ENCODE peak calls at places on chromosomes 6 and 20, in nine cellular contexts. P, E, A, K, O, W, V, M and U are unnamed samples.

GRCh38 chr6:166842607-166843006 is 113.7 kb downstream of the RNASET2 start:
- DNase-seq in P (no peak), E (no peak), A (no peak), K (no peak), O (no peak), W (no peak), V (no peak), M (no peak), U (no peak)

GRCh38 chr6:62393608-62394007 is 107.6 kb upstream of the KHDRBS2 start:
- DNase-seq in P (no peak), E (no peak), A (peak), K (no peak), O (no peak), W (no peak), V (no peak), M (no peak), U (no peak)

GRCh38 chr20:60137657-60138245 is 179.5 kb downstream of the CDH26 start:
- DNase-seq in P (peak), E (peak), A (peak), K (no peak), O (no peak), W (peak), V (peak), M (no peak), U (no peak)

GRCh38 chr6:56842602-56843475 is 112.1 kb upstream of the BEND6 start:
- DNase-seq in P (peak), E (peak), A (peak), K (peak), O (no peak), W (peak), V (peak), M (peak), U (peak)

GRCh38 chr6:157528931-157529653 is 148.1 kb downstream of the ZDHHC14 start:
- DNase-seq in P (no peak), E (no peak), A (no peak), K (no peak), O (no peak), W (peak), V (peak), M (no peak), U (no peak)

GRCh38 chr20:23048283-23049200 is 930 bp downstream of the THBD start:
- DNase-seq in P (no peak), E (peak), A (peak), K (no peak), O (no peak), W (no peak), V (peak), M (peak), U (peak)

GRCh38 chr6:62681108-62681507 is 395.1 kb upstream of the KHDRBS2 start:
- DNase-seq in P (no peak), E (no peak), A (no peak), K (no peak), O (no peak), W (no peak), V (no peak), M (no peak), U (no peak)

GRCh38 chr6:167962717-167963116 is 34.8 kb upstream of the KIF25 start:
- DNase-seq in P (no peak), E (no peak), A (no peak), K (no peak), O (no peak), W (no peak), V (no peak), M (no peak), U (no peak)

GRCh38 chr20:25491446-25492038 is 84.1 kb downstream of the GINS1 start:
- DNase-seq in P (no peak), E (no peak), A (no peak), K (no peak), O (no peak), W (no peak), V (no peak), M (no peak), U (no peak)

GRCh38 chr20:24981750-24982149 is 10.8 kb downstream of the APMAP start:
- DNase-seq in P (no peak), E (no peak), A (no peak), K (peak), O (no peak), W (no peak), V (no peak), M (no peak), U (no peak)

GRCh38 chr20:54711061-54711460 is 235.7 kb downstream of the DOK5 start:
- DNase-seq in P (no peak), E (no peak), A (no peak), K (no peak), O (no peak), W (no peak), V (no peak), M (no peak), U (no peak)

GRCh38 chr6:106360410-106360988 is at the start of gene CRYBG1:
- DNase-seq in P (peak), E (peak), A (peak), K (peak), O (peak), W (peak), V (peak), M (peak), U (peak)

GRCh38 chr6:24829657-24830056 is 30.9 kb upstream of the ARMH2 start:
- DNase-seq in P (no peak), E (no peak), A (peak), K (no peak), O (no peak), W (no peak), V (no peak), M (no peak), U (no peak)

GRCh38 chr20:17835941-17836861 is 132.4 kb downstream of the SNX5 start:
- DNase-seq in P (no peak), E (no peak), A (no peak), K (no peak), O (no peak), W (no peak), V (peak), M (peak), U (no peak)

GRCh38 chr6:89793586-89793985 is 26.0 kb downstream of the MDN1 start:
- DNase-seq in P (no peak), E (peak), A (no peak), K (no peak), O (no peak), W (no peak), V (no peak), M (no peak), U (no peak)

GRCh38 chr6:42260424-42260888 is 42.8 kb upstream of the MRPS10 start:
- DNase-seq in P (no peak), E (no peak), A (peak), K (no peak), O (no peak), W (peak), V (no peak), M (no peak), U (peak)

GRCh38 chr6:6689413-6690143 is 101.1 kb downstream of the LY86 start:
- DNase-seq in P (no peak), E (no peak), A (no peak), K (no peak), O (no peak), W (no peak), V (peak), M (peak), U (no peak)

GRCh38 chr20:23078351-23078993 is 7.7 kb downstream of the CD93 start:
- DNase-seq in P (no peak), E (no peak), A (no peak), K (no peak), O (no peak), W (no peak), V (peak), M (no peak), U (no peak)

GRCh38 chr6:91088515-91088914 is 501.6 kb upstream of the MAP3K7 start:
- DNase-seq in P (no peak), E (no peak), A (no peak), K (no peak), O (no peak), W (no peak), V (no peak), M (no peak), U (no peak)

GRCh38 chr6:149037026-149037734 is 280.3 kb upstream of the TAB2 start:
- DNase-seq in P (no peak), E (no peak), A (peak), K (no peak), O (no peak), W (no peak), V (peak), M (peak), U (no peak)

GRCh38 chr20:34473262-34473883 is 42.8 kb upstream of the DYNLRB1 start:
- DNase-seq in P (peak), E (peak), A (peak), K (peak), O (no peak), W (peak), V (peak), M (peak), U (peak)

GRCh38 chr20:56924316-56924975 is 295.3 kb downstream of the TFAP2C start:
- DNase-seq in P (no peak), E (no peak), A (peak), K (no peak), O (no peak), W (no peak), V (peak), M (no peak), U (no peak)

GRCh38 chr6:5517781-5518180 is 256.5 kb downstream of the FARS2 start:
- DNase-seq in P (peak), E (no peak), A (no peak), K (no peak), O (no peak), W (no peak), V (no peak), M (no peak), U (peak)

GRCh38 chr20:61805781-61806180 is 259.9 kb downstream of the TAF4 start:
- DNase-seq in P (no peak), E (no peak), A (no peak), K (no peak), O (no peak), W (no peak), V (no peak), M (no peak), U (no peak)

GRCh38 chr6:149317656-149318571 is at the start of gene TAB2:
- DNase-seq in P (peak), E (peak), A (peak), K (peak), O (peak), W (no peak), V (no peak), M (peak), U (peak)